ENCODE peak calls at places on chromosomes 4 and X, in five cellular contexts. V is H1, J is IMR-90, T is A549, O is HCT116. M is an unnamed sample.

GRCh38 chr4:150068300-150068699 is 9.9 kb upstream of the DCLK2 start:
- DNase-seq in V (no peak), J (no peak), T (no peak), O (no peak), M (no peak)

GRCh38 chrX:152892499-152892898 is 5.4 kb upstream of the ZNF185 start:
- DNase-seq in V (no peak), J (no peak), T (no peak), O (no peak), M (no peak)

GRCh38 chr4:94304365-94304971 is 38.2 kb downstream of the HPGDS start:
- DNase-seq in V (no peak), J (peak; percentile 42), T (peak; percentile 38), O (peak; percentile 27), M (no peak)

GRCh38 chrX:2495595-2495994 is 5.2 kb downstream of the DHRSX start:
- DNase-seq in V (no peak), J (no peak), T (no peak), O (no peak), M (no peak)

GRCh38 chr4:47809654-47810203 is 28.1 kb downstream of the CORIN start:
- DNase-seq in V (no peak), J (peak; percentile 2), T (no peak), O (no peak), M (no peak)

GRCh38 chr4:59122626-59123025 is 2012.4 kb upstream of the IGFBP7 start:
- DNase-seq in V (no peak), J (no peak), T (no peak), O (no peak), M (no peak)

GRCh38 chr4:1231637-1232360 is 17.1 kb downstream of the CTBP1 start:
- DNase-seq in V (no peak), J (no peak), T (no peak), O (no peak), M (no peak)

GRCh38 chrX:93874554-93874953 is 200.5 kb downstream of the FAM133A start:
- DNase-seq in V (no peak), J (no peak), T (peak; percentile 11), O (no peak), M (peak; percentile 39)

GRCh38 chr4:159516556-159516955 is 413.7 kb downstream of the RAPGEF2 start:
- DNase-seq in V (no peak), J (peak; percentile 25), T (no peak), O (no peak), M (no peak)

GRCh38 chr4:102105983-102106382 is 239.3 kb downstream of the SLC39A8 start:
- DNase-seq in V (no peak), J (no peak), T (peak; percentile 68), O (no peak), M (no peak)

GRCh38 chrX:30935985-30936384 is 46.9 kb upstream of the TAB3 start:
- DNase-seq in V (no peak), J (peak; percentile 3), T (peak; percentile 21), O (peak; percentile 10), M (peak; percentile 0)

GRCh38 chr4:71026086-71026485 is 32.6 kb downstream of the DCK start:
- DNase-seq in V (no peak), J (peak; percentile 90), T (peak; percentile 43), O (peak; percentile 55), M (no peak)

GRCh38 chr4:158006973-158007372 is 165.9 kb downstream of the GASK1B start:
- DNase-seq in V (no peak), J (no peak), T (no peak), O (no peak), M (no peak)

GRCh38 chr4:109207060-109207459 is 95.4 kb downstream of the COL25A1 start:
- DNase-seq in V (no peak), J (peak; percentile 71), T (no peak), O (no peak), M (no peak)

GRCh38 chr4:142549726-142550463 is 296.2 kb downstream of the INPP4B start:
- DNase-seq in V (no peak), J (peak; percentile 81), T (peak; percentile 85), O (peak; percentile 97), M (no peak)

GRCh38 chr4:55125087-55125721 is at the start of gene KDR:
- DNase-seq in V (no peak), J (no peak), T (no peak), O (no peak), M (peak; percentile 48)

DNA sequence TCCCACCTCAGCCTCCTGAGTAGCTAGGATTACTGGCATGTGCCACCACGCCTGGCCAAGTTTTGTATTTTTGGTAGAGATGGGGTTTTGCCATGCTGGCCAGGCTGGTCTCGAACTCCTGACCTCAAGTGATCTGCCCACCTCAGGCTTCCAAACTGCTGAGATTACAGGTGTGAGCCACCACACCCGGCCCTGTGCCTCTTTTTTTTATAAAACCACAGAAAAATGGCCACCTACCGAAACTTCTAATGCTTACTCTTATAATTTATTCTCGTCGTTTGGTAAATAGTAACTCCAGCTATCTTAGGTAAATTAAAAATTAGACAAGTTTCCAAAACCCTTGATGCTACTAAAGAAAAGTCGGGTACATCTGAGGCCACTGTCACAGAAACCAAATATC is 54.4 kb downstream of the IRF2 start:
- DNase-seq in V (no peak), J (no peak), T (no peak), O (no peak), M (no peak)
- H3K4me1 ChIP-seq in V (no peaks in the 10 kb centered on the region), J (peaks cover 14% of the 10 kb centered on the region), T (peaks cover 18% of the 10 kb centered on the region), O (peaks cover 11% of the 10 kb centered on the region), M (no peaks in the 10 kb centered on the region)

GRCh38 chrX:70445197-70445656 is 592 bp downstream of the DLG3 start:
- DNase-seq in V (no peak), J (no peak), T (no peak), O (no peak), M (no peak)
- H3K27ac ChIP-seq in V (no peak overlapping the region), J (no peak overlapping the region), T (peak overlapping the region; percentile 42), O (no peak overlapping the region), M (no peak overlapping the region)

DNA sequence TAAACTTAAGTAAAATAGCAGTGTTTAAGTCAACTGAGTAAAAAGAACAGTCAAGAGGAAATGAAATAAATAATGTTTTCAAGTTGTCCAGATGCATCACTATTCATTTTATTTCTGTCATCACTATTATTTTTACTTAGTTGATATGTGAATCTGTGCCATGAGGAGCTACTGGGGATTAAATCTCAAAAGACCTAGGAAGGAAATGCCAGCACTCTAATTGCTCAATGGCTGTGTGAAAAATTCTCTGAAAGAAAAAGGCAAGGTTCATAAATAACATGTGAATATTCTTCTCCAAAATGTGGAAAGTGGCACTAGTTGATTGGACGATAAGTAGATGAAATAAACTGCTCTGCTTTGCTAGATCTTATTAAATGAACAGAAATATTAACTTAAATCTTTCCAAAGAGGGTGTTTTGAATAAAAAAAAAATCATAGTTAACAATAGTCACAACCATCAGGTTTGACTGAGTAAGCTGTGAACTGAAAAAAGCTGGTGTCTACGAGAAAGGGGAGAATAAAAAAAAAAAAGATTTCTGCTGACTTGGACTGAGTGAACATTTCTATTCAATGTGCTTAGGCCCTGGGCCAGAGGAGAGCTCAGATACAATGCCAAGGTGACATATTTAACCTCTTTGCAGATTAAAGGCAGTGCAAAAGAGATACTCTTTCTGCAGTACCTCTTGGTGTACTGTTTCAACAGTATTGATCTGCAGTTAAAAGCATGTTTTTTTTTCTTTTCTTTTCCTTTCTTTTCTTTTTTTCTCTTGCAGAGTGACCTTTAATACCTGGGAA is 1.5 kb downstream of the SPARCL1 start:
- DNase-seq in V (no peak), J (no peak), T (no peak), O (no peak), M (no peak)
- H3K4me3 ChIP-seq in V (no peak overlapping the region), J (no peak overlapping the region), T (no peak overlapping the region), O (no peak overlapping the region), M (no peak overlapping the region)

GRCh38 chr4:7838136-7838782 is 101.4 kb downstream of the AFAP1 start:
- DNase-seq in V (no peak), J (no peak), T (no peak), O (no peak), M (no peak)

GRCh38 chr4:7843831-7844230 is 95.8 kb downstream of the AFAP1 start:
- DNase-seq in V (no peak), J (no peak), T (no peak), O (no peak), M (no peak)

GRCh38 chr4:7839856-7840255 is 99.8 kb downstream of the AFAP1 start:
- DNase-seq in V (no peak), J (no peak), T (no peak), O (no peak), M (no peak)

GRCh38 chr4:7842384-7843279 is 97.0 kb downstream of the AFAP1 start:
- DNase-seq in V (no peak), J (peak; percentile 99), T (peak; percentile 91), O (peak; percentile 83), M (no peak)

GRCh38 chr4:7841071-7841470 is 98.6 kb downstream of the AFAP1 start:
- DNase-seq in V (no peak), J (no peak), T (no peak), O (no peak), M (no peak)
- H3K4me1 ChIP-seq in V (no peaks in the 10 kb centered on the region), J (peaks cover 32% of the 10 kb centered on the region), T (peaks cover 78% of the 10 kb centered on the region), O (peaks cover 29% of the 10 kb centered on the region), M (no peaks in the 10 kb centered on the region)

DNA sequence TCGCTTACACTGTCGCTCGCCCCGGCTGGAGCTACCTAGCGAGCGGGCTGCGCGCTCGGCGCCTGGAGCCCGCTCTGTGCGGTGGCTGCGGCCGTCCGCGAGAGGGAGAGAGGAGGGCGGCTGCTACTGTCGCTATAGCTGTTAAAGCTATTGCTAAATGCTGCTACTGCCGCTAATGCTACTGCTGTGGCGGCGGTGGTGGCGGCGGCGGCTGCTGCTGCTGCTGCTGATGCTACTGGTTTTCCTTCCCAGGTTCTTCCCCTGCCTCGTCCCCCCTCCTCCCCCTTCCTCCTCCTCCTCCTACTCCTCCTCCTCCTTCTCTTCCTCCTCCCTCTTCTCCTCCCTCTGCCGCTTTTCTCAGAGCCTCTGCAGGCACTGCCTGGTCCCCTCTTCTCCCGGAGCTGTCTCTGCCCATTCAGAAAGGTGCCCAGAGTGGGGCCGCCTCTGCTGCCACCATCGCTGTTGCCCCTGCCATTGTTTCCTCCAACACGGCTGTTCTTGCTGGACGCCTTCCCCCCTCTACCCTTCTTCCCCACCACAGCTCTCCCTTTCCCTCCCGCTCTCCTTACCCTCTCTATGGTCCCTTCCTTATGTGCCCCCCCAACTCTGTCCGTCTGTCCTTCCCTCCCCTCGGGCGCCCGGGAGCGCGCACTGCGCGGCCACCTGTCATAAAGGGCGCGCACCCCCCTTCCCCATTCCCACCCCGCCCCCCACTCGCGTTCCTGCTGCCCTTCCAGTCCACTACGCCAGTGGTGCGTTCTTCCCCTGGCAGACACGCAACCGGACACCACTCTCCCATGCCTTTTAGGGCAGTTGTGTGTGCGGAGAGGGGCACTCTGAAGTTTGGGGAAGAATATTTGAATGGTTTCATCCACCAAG is at the start of gene NEXMIF:
- DNase-seq in V (no peak), J (no peak), T (peak; percentile 36), O (no peak), M (peak; percentile 1)
- H3K27ac ChIP-seq in V (no peak within 1 kb of the TSS), J (no peak within 1 kb of the TSS), T (peak within 1 kb of the TSS; percentile 21), O (no peak within 1 kb of the TSS), M (no peak within 1 kb of the TSS)

GRCh38 chr4:5824227-5824626 is 68.7 kb downstream of the CRMP1 start:
- DNase-seq in V (no peak), J (no peak), T (no peak), O (no peak), M (no peak)

GRCh38 chr4:5824635-5825034 is 68.3 kb downstream of the CRMP1 start:
- DNase-seq in V (no peak), J (peak; percentile 51), T (peak; percentile 45), O (peak; percentile 23), M (no peak)

GRCh38 chr4:5821665-5822358 is 71.1 kb downstream of the CRMP1 start:
- DNase-seq in V (peak; percentile 38), J (no peak), T (peak; percentile 11), O (peak; percentile 23), M (peak; percentile 39)

GRCh38 chr4:5822617-5823016 is 70.3 kb downstream of the CRMP1 start:
- DNase-seq in V (no peak), J (no peak), T (no peak), O (no peak), M (no peak)

GRCh38 chr4:5823542-5824211 is 69.2 kb downstream of the CRMP1 start:
- DNase-seq in V (no peak), J (no peak), T (no peak), O (no peak), M (no peak)
- H3K4me3 ChIP-seq in V (no peak overlapping the region), J (no peak overlapping the region), T (no peak overlapping the region), O (no peak overlapping the region), M (no peak overlapping the region)

GRCh38 chr4:180153587-180153986 is 2089.6 kb upstream of the TENM3 start:
- DNase-seq in V (no peak), J (no peak), T (no peak), O (no peak), M (no peak)
- H3K4me1 ChIP-seq in V (no peaks in the 10 kb centered on the region), J (no peaks in the 10 kb centered on the region), T (no peaks in the 10 kb centered on the region), O (no peaks in the 10 kb centered on the region), M (no peaks in the 10 kb centered on the region)